ENCODE peak calls at places on chromosomes 3 and 15, in nine cellular contexts. D, B, A, R, I, L, T, E and O are unnamed samples.
A peak's percentile ranks its signal among the peaks of the same experiment; 100 is the strongest.

GRCh38 chr3:58175098-58175428 is 35.7 kb downstream of the DNASE1L3 start:
- DNase-seq in D (no peak), B (no peak), A (no peak), R (no peak), I (no peak), L (no peak), T (no peak), E (no peak), O (no peak)

GRCh38 chr3:53230041-53230621 is 25.7 kb downstream of the TKT start:
- DNase-seq in D (no peak), B (no peak), A (no peak), R (no peak), I (no peak), L (no peak), T (no peak), E (no peak), O (no peak)

GRCh38 chr15:62413147-62413546 is 248.1 kb upstream of the C2CD4B start:
- DNase-seq in D (peak; percentile 32), B (peak; percentile 31), A (no peak), R (no peak), I (no peak), L (no peak), T (no peak), E (no peak), O (no peak)

GRCh38 chr3:93843981-93844380 is 129.7 kb downstream of the PROS1 start:
- DNase-seq in D (no peak), B (peak; percentile 43), A (peak; percentile 80), R (no peak), I (peak; percentile 33), L (no peak), T (peak; percentile 62), E (no peak), O (no peak)

GRCh38 chr15:72591361-72591760 is 63.1 kb upstream of the GOLGA6B start:
- DNase-seq in D (no peak), B (peak; percentile 51), A (no peak), R (no peak), I (no peak), L (no peak), T (peak; percentile 13), E (no peak), O (no peak)

GRCh38 chr3:189714991-189715961 is 84.1 kb downstream of the TP63 start:
- DNase-seq in D (no peak), B (no peak), A (peak; percentile 51), R (no peak), I (no peak), L (no peak), T (peak; percentile 61), E (no peak), O (no peak)

GRCh38 chr15:100115711-100116090 is 226.1 kb downstream of the ADAMTS17 start:
- DNase-seq in D (no peak), B (no peak), A (peak; percentile 79), R (no peak), I (no peak), L (no peak), T (no peak), E (peak; percentile 45), O (no peak)

GRCh38 chr3:53709856-53710674 is 136.2 kb downstream of the CHDH start:
- DNase-seq in D (peak; percentile 71), B (no peak), A (peak; percentile 54), R (peak; percentile 60), I (peak; percentile 25), L (peak; percentile 80), T (no peak), E (peak; percentile 63), O (peak; percentile 59)

GRCh38 chr15:73120269-73120668 is 68.0 kb downstream of the NEO1 start:
- DNase-seq in D (no peak), B (no peak), A (no peak), R (no peak), I (no peak), L (no peak), T (no peak), E (no peak), O (no peak)

GRCh38 chr15:49438970-49439631 is 16.1 kb downstream of the FGF7 start:
- DNase-seq in D (peak; percentile 25), B (no peak), A (peak; percentile 50), R (peak; percentile 16), I (no peak), L (no peak), T (no peak), E (no peak), O (no peak)

GRCh38 chr3:4983739-4984510 is 4.7 kb downstream of the BHLHE40 start:
- DNase-seq in D (peak; percentile 55), B (peak; percentile 75), A (peak; percentile 72), R (no peak), I (no peak), L (peak; percentile 65), T (peak; percentile 87), E (peak; percentile 61), O (no peak)

GRCh38 chr3:165855581-165855980 is 18.4 kb upstream of the BCHE start:
- DNase-seq in D (no peak), B (no peak), A (peak; percentile 68), R (no peak), I (no peak), L (no peak), T (no peak), E (no peak), O (peak; percentile 13)

GRCh38 chr3:45381168-45381852 is 7.1 kb upstream of the LARS2 start:
- DNase-seq in D (no peak), B (no peak), A (no peak), R (no peak), I (no peak), L (no peak), T (no peak), E (no peak), O (no peak)

GRCh38 chr3:5187920-5188418 is 462 bp downstream of the EDEM1 start:
- DNase-seq in D (peak; percentile 46), B (no peak), A (peak; percentile 39), R (peak; percentile 52), I (no peak), L (peak; percentile 77), T (no peak), E (peak; percentile 49), O (no peak)

DNA sequence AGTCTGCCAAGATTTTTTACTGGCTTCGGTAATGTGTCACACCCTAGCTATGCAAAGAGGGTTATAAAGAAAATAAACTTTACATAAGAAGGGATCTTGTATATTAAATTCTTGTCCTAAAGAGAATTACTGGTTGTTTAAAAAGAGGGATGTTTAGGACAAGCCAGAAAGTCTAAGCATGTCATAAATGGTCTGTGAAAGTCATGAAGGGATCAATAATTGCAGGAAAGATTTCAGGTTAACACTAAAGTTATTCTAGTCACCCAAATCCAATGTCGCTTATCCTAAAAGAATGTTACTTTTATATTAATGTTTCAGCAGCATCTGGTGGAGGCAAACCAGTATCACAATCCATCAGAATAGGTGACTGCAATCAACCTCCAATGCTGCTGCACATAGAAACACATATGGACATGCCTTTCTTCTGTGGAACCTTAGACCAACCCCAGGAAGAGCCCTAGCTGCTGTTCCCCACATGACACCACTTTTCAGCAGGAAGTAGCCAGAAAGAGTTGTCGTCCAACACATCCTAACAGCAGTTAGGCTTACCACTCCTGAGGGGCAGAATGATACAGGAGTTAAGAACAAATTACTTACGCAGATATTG is 62.8 kb upstream of the GK5 start:
- DNase-seq in D (no peak), B (no peak), A (no peak), R (no peak), I (no peak), L (no peak), T (no peak), E (no peak), O (peak; percentile 10)
- H3K4me3 ChIP-seq in D (no peak overlapping the region), B (no peak overlapping the region), A (no peak overlapping the region), R (no peak overlapping the region), I (no peak overlapping the region), L (no peak overlapping the region), T (no peak overlapping the region), E (no peak overlapping the region), O (no peak overlapping the region)

DNA sequence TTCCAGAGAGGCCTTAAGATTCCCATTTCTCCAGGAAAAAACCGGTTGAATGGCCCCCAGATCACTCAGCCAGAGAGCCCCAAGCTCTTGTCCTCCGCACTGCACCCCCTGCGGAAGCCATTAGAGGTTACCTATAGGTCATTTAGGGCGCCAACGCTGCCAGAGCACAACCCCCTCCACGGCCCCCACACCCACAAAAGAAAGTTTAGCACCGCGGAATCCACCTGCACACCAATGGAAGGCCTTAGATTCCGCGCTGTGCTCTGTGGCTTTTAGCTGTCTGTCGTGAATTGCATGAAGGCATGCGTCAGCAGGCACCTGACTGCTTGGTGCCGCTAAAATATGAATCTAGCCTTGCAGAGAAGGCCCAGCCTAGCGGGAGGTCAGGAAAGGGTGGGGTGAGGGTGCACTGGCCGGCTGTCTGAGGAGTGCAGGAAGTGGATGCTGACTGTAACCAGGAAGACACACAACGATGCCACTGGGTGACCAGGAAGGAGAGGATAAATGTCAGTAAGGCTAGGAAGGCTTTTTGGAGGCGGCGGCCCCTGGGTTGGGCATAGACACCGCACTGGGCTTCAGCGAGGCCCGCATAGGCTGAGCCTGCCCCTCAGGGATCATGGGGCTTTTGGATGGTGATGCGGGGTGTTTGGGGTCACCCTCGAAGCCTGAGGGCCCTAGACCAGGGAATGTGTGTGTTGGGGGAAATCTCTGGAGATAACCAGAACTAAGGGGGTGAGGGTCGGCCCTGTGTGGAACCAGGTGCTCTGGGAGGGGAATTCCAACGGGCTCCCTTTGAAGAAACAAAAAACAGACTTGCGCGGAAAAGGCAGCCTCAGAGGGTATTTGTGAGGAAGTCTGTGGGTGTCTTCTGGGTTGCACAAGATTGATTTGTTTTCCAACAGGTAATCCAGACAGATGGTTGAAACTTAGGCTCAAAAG is 964 bp upstream of the NUP210 start:
- DNase-seq in D (no peak), B (no peak), A (no peak), R (no peak), I (no peak), L (no peak), T (no peak), E (no peak), O (no peak)
- H3K4me3 ChIP-seq in D (no peak overlapping the region), B (no peak overlapping the region), A (no peak overlapping the region), R (peak overlapping the region; percentile 57), I (peak overlapping the region; percentile 44), L (peak overlapping the region; percentile 61), T (no peak overlapping the region), E (peak overlapping the region; percentile 77), O (peak overlapping the region; percentile 58)

DNA sequence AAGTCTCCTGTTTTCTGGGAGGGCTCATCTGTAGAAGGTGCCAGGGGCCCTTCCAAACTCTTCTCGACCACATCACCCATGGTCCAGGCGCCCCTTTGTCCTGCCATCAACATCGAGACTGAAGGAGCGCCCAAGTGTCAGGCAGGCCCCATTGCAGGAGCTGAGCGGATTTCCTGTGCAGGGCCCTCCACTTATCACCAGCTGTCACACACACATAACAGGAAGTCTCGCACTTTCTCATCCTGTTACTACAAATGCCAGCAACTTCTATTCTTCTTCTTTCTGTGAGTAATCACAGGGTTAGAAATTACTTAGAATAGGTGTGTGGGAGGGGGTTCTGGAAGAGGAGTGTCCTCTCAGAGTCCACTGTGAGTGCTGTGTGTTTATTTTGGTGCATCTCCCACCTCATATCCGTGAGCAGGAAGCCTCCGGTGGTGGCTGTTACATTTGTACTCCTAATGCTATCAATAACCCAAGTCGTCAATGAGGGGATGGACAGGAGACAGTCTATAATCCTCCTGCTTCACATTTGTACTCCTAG is at the start of gene KLHL6:
- DNase-seq in D (no peak), B (no peak), A (no peak), R (peak; percentile 25), I (no peak), L (no peak), T (no peak), E (no peak), O (no peak)
- H3K4me3 ChIP-seq in D (no peak within 1 kb of the TSS), B (no peak within 1 kb of the TSS), A (no peak within 1 kb of the TSS), R (peak within 1 kb of the TSS; percentile 38), I (no peak within 1 kb of the TSS), L (no peak within 1 kb of the TSS), T (no peak within 1 kb of the TSS), E (peak within 1 kb of the TSS; percentile 47), O (no peak within 1 kb of the TSS)

GRCh38 chr3:196322-197153 is at the start of gene CHL1:
- DNase-seq in D (peak; percentile 15), B (no peak), A (no peak), R (peak; percentile 16), I (no peak), L (no peak), T (no peak), E (no peak), O (no peak)
- H3K4me3 ChIP-seq in D (peak within 1 kb of the TSS; percentile 49), B (no peak within 1 kb of the TSS), A (peak within 1 kb of the TSS; percentile 30), R (peak within 1 kb of the TSS; percentile 49), I (no peak within 1 kb of the TSS), L (peak within 1 kb of the TSS; percentile 20), T (no peak within 1 kb of the TSS), E (peak within 1 kb of the TSS; percentile 64), O (peak within 1 kb of the TSS; percentile 41)